ENCODE peak calls at places on chromosomes 2 and 18, in seven cellular contexts. K, Q, F, Y, Z, B and H are unnamed samples.

GRCh38 chr2:229084467-229084866 is 186.6 kb downstream of the PID1 start:
- DNase-seq in B (no peak), F (no peak), Q (no peak), Y (no peak), Z (no peak), K (no peak), H (peak; percentile 21)

GRCh38 chr2:168841445-168841844 is 39.0 kb downstream of the NOSTRIN start:
- DNase-seq in Y (no peak), Z (no peak), F (no peak), K (no peak), B (no peak), Q (no peak), H (no peak)

GRCh38 chr2:234278556-234279286 is 218.2 kb downstream of the ARL4C start:
- DNase-seq in B (no peak), Q (no peak), Y (no peak), Z (no peak), F (no peak), K (no peak), H (no peak)

GRCh38 chr18:76493213-76494107 is 1.6 kb downstream of the ZNF516 start:
- DNase-seq in Q (no peak), K (peak; percentile 51), Y (peak; percentile 40), Z (peak; percentile 60), B (peak; percentile 72), F (peak; percentile 72), H (peak; percentile 60)

GRCh38 chr18:3761266-3761665 is 311.3 kb downstream of the TGIF1 start:
- DNase-seq in Y (no peak), B (no peak), Q (no peak), Z (no peak), K (no peak), F (no peak), H (no peak)

GRCh38 chr2:3293221-3293620 is 84.4 kb downstream of the EIPR1 start:
- DNase-seq in Q (no peak), K (no peak), F (no peak), B (no peak), Z (no peak), Y (no peak), H (no peak)

GRCh38 chr18:6414118-6414722 is 491 bp downstream of the L3MBTL4 start:
- DNase-seq in Z (peak; percentile 72), F (peak; percentile 82), B (no peak), K (no peak), Q (peak; percentile 88), Y (peak; percentile 7), H (no peak)

GRCh38 chr2:86661333-86661732 is 37.7 kb upstream of the RNF103 start:
- DNase-seq in Z (no peak), K (no peak), F (no peak), Y (no peak), Q (no peak), B (no peak), H (no peak)

GRCh38 chr18:22067682-22068081 is 101.7 kb upstream of the GATA6 start:
- DNase-seq in B (no peak), Z (no peak), Y (no peak), K (no peak), F (no peak), Q (no peak), H (no peak)

GRCh38 chr2:226873051-226873620 is 37.3 kb downstream of the RHBDD1 start:
- DNase-seq in Y (no peak), Z (no peak), Q (no peak), B (peak; percentile 59), K (no peak), F (no peak), H (peak; percentile 37)

GRCh38 chr2:72819501-72819900 is 6.3 kb downstream of the EXOC6B start:
- DNase-seq in K (no peak), Q (no peak), Y (no peak), Z (no peak), F (no peak), B (no peak), H (no peak)

GRCh38 chr2:180385601-180386201 is 378.6 kb upstream of the CWC22 start:
- DNase-seq in Z (no peak), Y (peak; percentile 55), F (no peak), K (peak; percentile 48), B (peak; percentile 90), Q (no peak), H (peak; percentile 94)

GRCh38 chr2:34012728-34013302 is 413.7 kb upstream of the FAM98A start:
- DNase-seq in B (peak; percentile 23), F (peak; percentile 95), Z (peak; percentile 34), Y (peak; percentile 28), Q (peak; percentile 79), K (peak; percentile 41), H (peak; percentile 55)

GRCh38 chr2:189534854-189535253 is 45.7 kb downstream of the SLC40A1 start:
- DNase-seq in K (no peak), Y (peak; percentile 33), B (peak; percentile 78), F (no peak), Z (no peak), Q (no peak), H (peak; percentile 63)

GRCh38 chr2:132589060-132589765 is 80.8 kb downstream of the LYPD1 start:
- DNase-seq in Y (no peak), Z (no peak), B (no peak), F (no peak), K (no peak), Q (no peak), H (no peak)

GRCh38 chr2:36366491-36367120 is 11.0 kb downstream of the CRIM1 start:
- DNase-seq in Y (no peak), Z (no peak), Q (no peak), B (no peak), K (peak; percentile 61), F (no peak), H (peak; percentile 43)

GRCh38 chr2:77513191-77513590 is 9.0 kb downstream of the LRRTM4 start:
- DNase-seq in B (no peak), Z (no peak), Y (no peak), F (no peak), Q (no peak), K (no peak), H (peak; percentile 23)

GRCh38 chr2:224983719-224984388 is 58.4 kb downstream of the DOCK10 start:
- DNase-seq in Z (no peak), B (peak; percentile 59), K (no peak), Q (no peak), F (no peak), Y (no peak), H (peak; percentile 52)

GRCh38 chr2:60882971-60883753 is 1.8 kb downstream of the REL start:
- DNase-seq in Q (no peak), Z (peak; percentile 38), Y (peak; percentile 40), K (peak; percentile 75), B (peak; percentile 15), F (peak; percentile 52), H (peak; percentile 7)

DNA sequence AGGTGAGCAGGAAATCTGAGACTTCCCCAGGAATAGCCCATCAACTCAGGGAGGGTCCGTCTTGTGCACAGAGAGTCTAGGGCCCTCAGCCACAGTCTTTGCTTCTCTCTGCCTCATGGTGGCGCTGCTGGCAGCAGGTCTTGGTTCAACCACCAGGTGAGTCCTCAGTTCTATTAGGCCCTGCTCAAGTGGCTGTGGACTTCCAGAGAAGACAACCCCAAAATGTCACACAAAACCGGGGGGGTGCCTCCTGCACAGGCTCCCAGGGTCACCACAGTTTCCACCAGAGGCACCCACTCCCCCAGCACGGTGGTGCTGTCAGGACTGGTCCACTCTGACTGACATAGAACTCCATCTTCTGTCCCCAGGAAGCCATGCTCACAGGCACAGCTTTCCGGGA is 2.4 kb upstream of the CHRNG start:
- DNase-seq in K (no peak), Y (no peak), Z (no peak), Q (no peak), B (no peak), F (peak; percentile 88), H (no peak)
- H3K27ac ChIP-seq in K (no peak overlapping the region), Y (no peak overlapping the region), Z (no peak overlapping the region), Q (no peak overlapping the region), B (no peak overlapping the region), F (no peak overlapping the region), H (no peak overlapping the region)

DNA sequence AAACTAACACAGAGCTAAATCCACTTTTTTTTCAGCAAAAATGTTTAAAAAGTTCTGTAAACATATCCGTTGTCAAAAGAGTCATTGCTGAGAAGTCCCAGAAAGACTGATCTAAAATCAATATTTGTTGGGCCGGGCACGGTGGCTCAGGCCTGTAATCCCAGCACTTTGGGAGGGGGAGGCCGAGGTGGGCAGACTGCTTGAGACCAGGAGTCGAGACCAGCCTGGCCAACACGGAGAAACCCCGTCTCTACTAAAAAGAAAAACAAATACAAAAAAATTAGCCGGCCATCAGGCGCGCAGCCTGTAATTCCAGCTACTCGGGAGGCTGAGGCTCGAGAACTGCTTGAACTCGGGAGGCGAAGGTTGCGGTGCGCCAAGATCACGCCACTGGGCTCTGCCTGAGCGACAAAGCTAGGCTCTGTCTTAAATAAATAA is 1.4 kb downstream of the OLA1 start:
- DNase-seq in Y (no peak), B (no peak), K (no peak), Z (no peak), F (peak; percentile 49), Q (no peak), H (no peak)
- H3K9ac ChIP-seq in Y (no peak overlapping the region), B (no peak overlapping the region), K (no peak overlapping the region), Z (no peak overlapping the region), F (no peak overlapping the region), Q (no peak overlapping the region), H (no peak overlapping the region)

GRCh38 chr2:152071077-152071476 is 27.8 kb downstream of the CACNB4 start:
- DNase-seq in Y (no peak), Z (no peak), B (no peak), Q (no peak), F (no peak), K (no peak), H (no peak)

GRCh38 chr2:152078662-152079061 is 20.2 kb downstream of the CACNB4 start:
- DNase-seq in Q (no peak), B (no peak), Y (no peak), K (no peak), Z (no peak), F (no peak), H (no peak)

GRCh38 chr2:152071518-152071917 is 27.3 kb downstream of the CACNB4 start:
- DNase-seq in Y (no peak), B (no peak), Z (no peak), F (no peak), Q (no peak), K (no peak), H (no peak)

DNA sequence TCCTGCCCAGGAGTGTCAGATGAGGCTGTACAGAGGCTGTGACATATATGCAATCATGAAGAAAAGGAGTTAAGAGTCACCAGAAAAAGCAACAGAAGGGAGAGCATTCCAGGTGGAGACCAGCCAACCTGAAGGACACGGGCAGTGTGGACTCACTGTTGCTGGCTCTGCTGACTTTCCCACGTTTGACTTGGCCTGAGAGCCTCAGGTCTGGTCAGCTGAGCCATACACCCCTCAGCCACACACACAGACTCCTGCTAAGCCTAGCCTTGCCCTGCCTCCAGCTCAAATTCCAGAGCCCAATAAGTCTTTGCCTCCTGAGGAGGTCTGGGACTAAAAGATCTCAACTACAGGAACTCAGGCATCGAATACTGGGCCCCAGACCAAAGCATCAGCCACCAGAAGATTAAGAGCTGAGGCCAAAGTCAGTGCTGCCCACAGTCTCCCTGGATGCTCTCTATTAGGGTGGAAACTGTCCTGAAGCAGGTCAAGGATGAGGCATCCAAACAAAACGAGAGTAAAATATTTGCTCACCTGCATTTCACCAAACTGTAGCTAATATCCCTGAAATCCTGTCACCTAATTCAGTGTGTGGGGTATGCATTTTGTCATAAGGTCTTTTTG is 23.3 kb downstream of the CACNB4 start:
- DNase-seq in K (no peak), Q (no peak), B (no peak), F (no peak), Y (no peak), Z (no peak), H (no peak)
- H3K27ac ChIP-seq in K (no peak overlapping the region), Q (no peak overlapping the region), B (no peak overlapping the region), F (no peak overlapping the region), Y (no peak overlapping the region), Z (no peak overlapping the region), H (no peak overlapping the region)

DNA sequence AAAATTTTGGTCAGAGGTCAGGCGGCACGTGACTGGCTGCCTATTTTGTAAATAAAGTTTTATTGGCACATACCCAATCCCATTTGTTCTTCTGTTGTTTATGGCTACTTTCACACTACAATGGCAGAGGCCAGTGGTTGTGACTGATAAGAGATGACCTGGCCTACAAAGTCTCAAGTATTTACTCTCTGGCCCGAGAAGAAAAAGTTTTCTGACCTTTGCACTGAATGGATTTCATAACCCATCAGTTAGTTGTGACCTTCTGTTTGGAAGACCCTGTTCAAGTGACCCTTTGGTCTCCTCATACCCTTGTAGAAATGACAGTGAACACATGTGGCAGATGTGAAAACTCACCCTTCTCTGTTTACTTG is 121.4 kb upstream of the MGAT5 start:
- DNase-seq in Y (no peak), Q (no peak), Z (no peak), B (no peak), K (peak; percentile 73), F (no peak), H (no peak)
- H3K9ac ChIP-seq in Y (no peak overlapping the region), Q (no peak overlapping the region), Z (no peak overlapping the region), B (no peak overlapping the region), K (no peak overlapping the region), F (no peak overlapping the region), H (no peak overlapping the region)